ENCODE peak calls at places on chromosomes 4 and X, in four cellular contexts. B, F, S and J are unnamed samples.

GRCh38 chr4:126907389-126907788 is 725.4 kb upstream of the INTU start:
- DNase-seq in S (no peak), B (no peak), F (no peak), J (no peak)

GRCh38 chr4:5780831-5781480 is 70.0 kb downstream of the EVC start:
- DNase-seq in F (no peak), S (peak; percentile 2), B (peak; percentile 56), J (no peak)

GRCh38 chr4:8719421-8719820 is 126.9 kb downstream of the CPZ start:
- DNase-seq in B (no peak), F (no peak), S (peak; percentile 2), J (no peak)

GRCh38 chrX:16807976-16808542 is 21.8 kb downstream of the TXLNG start:
- DNase-seq in F (no peak), B (no peak), S (no peak), J (no peak)

GRCh38 chrX:11406109-11406755 is 113.0 kb downstream of the AMELX start:
- DNase-seq in S (no peak), B (no peak), F (no peak), J (no peak)

GRCh38 chrX:15501506-15501905 is 899 bp downstream of the BMX start:
- DNase-seq in S (no peak), B (no peak), F (no peak), J (no peak)

GRCh38 chrX:100973411-100973810 is 3.9 kb downstream of the ARL13A start:
- DNase-seq in B (no peak), F (no peak), S (no peak), J (no peak)

GRCh38 chr4:114964016-114964415 is 149.4 kb downstream of the NDST4 start:
- DNase-seq in B (no peak), S (no peak), F (no peak), J (no peak)

GRCh38 chrX:67692246-67692645 is 148.4 kb downstream of the AR start:
- DNase-seq in B (no peak), S (no peak), F (no peak), J (no peak)

GRCh38 chr4:185139736-185140135 is 3.3 kb upstream of the SLC25A4 start:
- DNase-seq in B (no peak), S (no peak), F (no peak), J (no peak)

GRCh38 chr4:134201216-134202098 is at the start of gene PABPC4L:
- DNase-seq in F (no peak), S (peak; percentile 36), B (peak; percentile 49), J (no peak)

GRCh38 chr4:118746251-118746919 is 61.2 kb downstream of the METTL14 start:
- DNase-seq in F (no peak), B (no peak), S (no peak), J (no peak)